ENCODE peak calls at places on chromosome 3, in five cellular contexts. G is RCC 7860, W is endodermal cell, T is esophagus squamous epithelium, Y is substantia nigra. V is an unnamed sample.

GRCh38 chr3:129624347-129625070 is 18.0 kb upstream of the PLXND1 start:
- DNase-seq in G (no peak), W (peak), T (no peak), Y (no peak), V (peak)

GRCh38 chr3:46731795-46732194 is 14.1 kb upstream of the PRSS50 start:
- DNase-seq in G (no peak), W (no peak), T (no peak), Y (no peak), V (no peak)

GRCh38 chr3:169764164-169764452 is 752 bp downstream of the TERC start:
- DNase-seq in G (no peak), W (no peak), T (no peak), Y (no peak), V (no peak)

GRCh38 chr3:153158961-153159735 is 2.9 kb upstream of the RAP2B start:
- DNase-seq in G (no peak), W (no peak), T (no peak), Y (no peak), V (no peak)

GRCh38 chr3:196063049-196063448 is 18.8 kb downstream of the TFRC start:
- DNase-seq in G (no peak), W (no peak), T (no peak), Y (no peak), V (no peak)

GRCh38 chr3:155656466-155656865 is 88.4 kb downstream of the PLCH1 start:
- DNase-seq in G (no peak), W (no peak), T (no peak), Y (no peak), V (no peak)

GRCh38 chr3:128081226-128081625 is 29.0 kb downstream of the SEC61A1 start:
- DNase-seq in G (no peak), W (peak), T (no peak), Y (no peak), V (no peak)

GRCh38 chr3:159762981-159763465 is 225.6 kb upstream of the IL12A start:
- DNase-seq in G (peak), W (peak), T (peak), Y (no peak), V (peak)

GRCh38 chr3:171810278-171811058 is at the start of gene PLD1:
- DNase-seq in G (peak), W (no peak), T (no peak), Y (peak), V (peak)

GRCh38 chr3:14297784-14298236 is 104.6 kb upstream of the SLC6A6 start:
- DNase-seq in G (no peak), W (no peak), T (no peak), Y (peak), V (peak)

GRCh38 chr3:177979684-177980083 is 556.6 kb upstream of the KCNMB2 start:
- DNase-seq in G (no peak), W (no peak), T (no peak), Y (no peak), V (no peak)

GRCh38 chr3:141960731-141961130 is 84.3 kb downstream of the ATP1B3 start:
- DNase-seq in G (no peak), W (no peak), T (no peak), Y (no peak), V (no peak)

GRCh38 chr3:10099030-10099429 is 9.0 kb downstream of the FANCD2OS start:
- DNase-seq in G (no peak), W (no peak), T (no peak), Y (no peak), V (no peak)

GRCh38 chr3:84601303-84601702 is 357.5 kb upstream of the CADM2 start:
- DNase-seq in G (no peak), W (no peak), T (no peak), Y (no peak), V (no peak)

GRCh38 chr3:30628931-30629590 is 22.7 kb downstream of the TGFBR2 start:
- DNase-seq in G (no peak), W (no peak), T (no peak), Y (no peak), V (no peak)

GRCh38 chr3:77256584-77257488 is 216.9 kb downstream of the ROBO2 start:
- DNase-seq in G (no peak), W (no peak), T (no peak), Y (no peak), V (no peak)

GRCh38 chr3:123112232-123112631 is 45.4 kb downstream of the PDIA5 start:
- DNase-seq in G (no peak), W (no peak), T (no peak), Y (no peak), V (no peak)

GRCh38 chr3:160870327-160870726 is 114.3 kb downstream of the PPM1L start:
- DNase-seq in G (no peak), W (no peak), T (no peak), Y (no peak), V (no peak)

GRCh38 chr3:191330309-191330712 is at the start of gene UTS2B:
- DNase-seq in G (peak), W (no peak), T (no peak), Y (no peak), V (no peak)

GRCh38 chr3:37526511-37526910 is 335.2 kb upstream of the CTDSPL start:
- DNase-seq in G (no peak), W (no peak), T (no peak), Y (no peak), V (peak)

GRCh38 chr3:58340594-58341244 is 8.0 kb downstream of the PXK start:
- DNase-seq in G (no peak), W (no peak), T (no peak), Y (no peak), V (no peak)

GRCh38 chr3:130085881-130086280 is 4.2 kb downstream of the ALG1L2 start:
- DNase-seq in G (no peak), W (no peak), T (no peak), Y (no peak), V (no peak)

GRCh38 chr3:4999626-5000184 is 20.5 kb downstream of the BHLHE40 start:
- DNase-seq in G (no peak), W (peak), T (no peak), Y (no peak), V (no peak)

GRCh38 chr3:73279-73678 is 123.3 kb upstream of the CHL1 start:
- DNase-seq in G (no peak), W (no peak), T (no peak), Y (no peak), V (no peak)

GRCh38 chr3:108404409-108404808 is 106.0 kb downstream of the MYH15 start:
- DNase-seq in G (no peak), W (no peak), T (no peak), Y (no peak), V (no peak)

GRCh38 chr3:48503406-48504050 is 446 bp downstream of the SHISA5 start:
- DNase-seq in G (no peak), W (peak), T (no peak), Y (no peak), V (peak)

V was measured in left ventricle myocardium inferior.